ENCODE peak calls at places on chromosomes 13 and 19, in ten cellular contexts. J is frontal cortex; S is NCI-H2107; L is epithelial cell of prostate; U is heart left ventricle; C is GM19239; W is activated CD8-positive, alpha-beta memory T cell treated with anti-CD3 and anti-CD28 coated beads for 24 hours; E is midbrain; H is AG08395; I is stimulated activated CD4-positive, alpha-beta T cell treated with anti-CD3 and anti-CD28 coated beads, Interleukin-1b, Interleukin-23, amount 100 ng/mL, for 4 hours. Z is an unnamed sample.

GRCh38 chr19:3098515-3099346 is 4.6 kb downstream of the GNA11 start:
- DNase-seq in J (peak), S (no peak), L (no peak), U (peak), C (no peak), W (no peak), E (no peak), H (peak), I (no peak), Z (no peak)

GRCh38 chr13:33285420-33286124 is at the start of gene STARD13:
- DNase-seq in J (peak), S (peak), L (peak), U (peak), C (peak), W (peak), E (peak), H (peak), I (no peak), Z (peak)

GRCh38 chr19:15615526-15615925 is 508 bp downstream of the CYP4F8 start:
- DNase-seq in J (no peak), S (no peak), L (no peak), U (no peak), C (no peak), W (no peak), E (no peak), H (no peak), I (no peak), Z (no peak)

GRCh38 chr19:46513461-46514236 is 18.0 kb upstream of the PNMA8B start:
- DNase-seq in J (peak), S (peak), L (no peak), U (peak), C (peak), W (peak), E (peak), H (peak), I (peak), Z (peak)

GRCh38 chr13:46296920-46297319 is 85.2 kb downstream of the LRRC63 start:
- DNase-seq in J (no peak), S (no peak), L (no peak), U (no peak), C (no peak), W (no peak), E (no peak), H (peak), I (no peak), Z (peak)

GRCh38 chr13:73090116-73090811 is 31.5 kb downstream of the KLF5 start:
- DNase-seq in J (no peak), S (no peak), L (peak), U (no peak), C (peak), W (no peak), E (no peak), H (peak), I (no peak), Z (peak)

GRCh38 chr19:11963566-11964355 is 1.1 kb upstream of the ZNF763 start:
- DNase-seq in J (peak), S (no peak), L (no peak), U (peak), C (peak), W (peak), E (peak), H (peak), I (peak), Z (peak)

GRCh38 chr13:25806304-25806974 is 245.4 kb downstream of the SHISA2 start:
- DNase-seq in J (no peak), S (no peak), L (no peak), U (no peak), C (no peak), W (no peak), E (no peak), H (no peak), I (no peak), Z (no peak)

GRCh38 chr19:40507892-40508291 is 41.1 kb downstream of the SPTBN4 start:
- DNase-seq in J (no peak), S (no peak), L (no peak), U (no peak), C (no peak), W (no peak), E (no peak), H (no peak), I (no peak), Z (no peak)

GRCh38 chr19:13788991-13789390 is 6.3 kb upstream of the ZSWIM4 start:
- DNase-seq in J (no peak), S (no peak), L (no peak), U (peak), C (no peak), W (no peak), E (no peak), H (peak), I (no peak), Z (no peak)

GRCh38 chr19:1855828-1856255 is 7.5 kb downstream of the KLF16 start:
- DNase-seq in J (no peak), S (no peak), L (no peak), U (peak), C (no peak), W (peak), E (no peak), H (no peak), I (no peak), Z (no peak)

GRCh38 chr13:48411281-48412099 is 1.4 kb downstream of the LPAR6 start:
- DNase-seq in J (no peak), S (no peak), L (no peak), U (no peak), C (no peak), W (no peak), E (no peak), H (peak), I (no peak), Z (peak)

GRCh38 chr13:46184277-46184699 is 2.3 kb upstream of the LCP1 start:
- DNase-seq in J (no peak), S (no peak), L (no peak), U (no peak), C (peak), W (peak), E (peak), H (no peak), I (peak), Z (peak)

Z was measured in SK-MEL-5.